ENCODE peak calls at places on chromosomes 13 and 19, in seven cellular contexts. O is breast epithelium, G is A549, V is endothelial cell of umbilical vein, S is stomach, L is suprapubic skin, W is transverse colon. R is an unnamed sample.
A peak's percentile ranks its signal among the peaks of the same experiment; 100 is the strongest.

GRCh38 chr19:289651-290538 is 1.3 kb downstream of the PLPP2 start:
- DNase-seq in V (peak; percentile 35), L (no peak), W (peak; percentile 84), S (peak; percentile 87), O (peak; percentile 86), G (peak; percentile 86), R (no peak)

GRCh38 chr19:51458051-51458645 is at the start of gene SIGLEC8:
- DNase-seq in W (no peak), V (no peak), O (no peak), G (no peak), L (no peak), S (peak; percentile 17), R (no peak)

GRCh38 chr19:35715981-35716734 is 1.6 kb upstream of the KMT2B start:
- DNase-seq in O (no peak), S (peak; percentile 66), G (peak; percentile 30), W (no peak), L (no peak), V (no peak), R (peak; percentile 80)

GRCh38 chr19:32388393-32388724 is 17.2 kb upstream of the DPY19L3 start:
- DNase-seq in L (no peak), O (no peak), S (no peak), W (no peak), G (no peak), V (no peak), R (no peak)

GRCh38 chr13:105538346-105538745 is 997.1 kb downstream of the EFNB2 start:
- DNase-seq in L (no peak), W (no peak), V (no peak), S (no peak), O (no peak), G (no peak), R (no peak)

GRCh38 chr13:20544186-20544914 is 18.7 kb upstream of the CRYL1 start:
- DNase-seq in O (no peak), S (no peak), W (no peak), V (no peak), G (no peak), L (no peak), R (no peak)

GRCh38 chr13:113746143-113746525 is 12.9 kb upstream of the TMEM255B start:
- DNase-seq in W (peak; percentile 52), L (no peak), V (no peak), G (peak; percentile 22), O (no peak), S (no peak), R (no peak)

GRCh38 chr13:102002271-102002670 is 399.6 kb downstream of the FGF14 start:
- DNase-seq in L (no peak), V (no peak), W (no peak), S (no peak), O (no peak), G (no peak), R (no peak)

GRCh38 chr13:81929988-81930387 is 1589.1 kb upstream of the SPRY2 start:
- DNase-seq in G (peak; percentile 29), V (peak; percentile 43), S (no peak), O (no peak), L (no peak), W (no peak), R (no peak)

GRCh38 chr19:12778020-12778904 is 2.9 kb upstream of the HOOK2 start:
- DNase-seq in G (peak; percentile 78), W (peak; percentile 78), S (peak; percentile 79), L (peak; percentile 90), O (peak; percentile 86), V (peak; percentile 73), R (peak; percentile 82)

DNA sequence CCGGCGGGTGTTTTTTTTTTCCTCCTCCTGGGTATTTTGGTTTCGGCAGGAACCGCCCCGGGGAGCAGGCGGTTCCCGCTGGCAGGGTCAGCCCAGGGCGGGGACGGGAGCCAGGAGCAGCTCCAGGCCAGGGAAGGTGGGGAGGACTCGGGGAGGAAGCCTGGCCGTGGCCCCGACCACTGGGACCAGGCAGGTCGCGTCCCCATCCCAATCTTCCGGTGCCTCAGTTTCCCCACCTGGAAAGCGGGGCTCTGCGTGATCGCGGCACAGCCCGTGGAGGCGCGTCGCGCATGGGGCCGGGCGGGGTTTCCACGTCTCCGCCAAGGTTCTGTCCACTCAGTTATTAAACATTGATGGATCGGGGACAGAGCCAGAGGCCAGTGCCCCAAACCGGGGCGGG is 34.8 kb downstream of the IL12RB1 start:
- DNase-seq in L (no peak), S (peak; percentile 64), G (no peak), O (no peak), V (no peak), W (no peak), R (peak; percentile 86)
- H3K4me3 ChIP-seq in L (peak overlapping the region; percentile 6), S (peak overlapping the region; percentile 37), G (no peak overlapping the region), O (peak overlapping the region; percentile 30), V (no peak overlapping the region), W (no peak overlapping the region), R (peak overlapping the region; percentile 47)

GRCh38 chr19:18903146-18904056 is 7.4 kb upstream of the CERS1 start:
- DNase-seq in S (no peak), O (no peak), W (no peak), V (no peak), L (peak; percentile 51), G (no peak), R (peak; percentile 46)
- TF ChIP-seq POLR2A in S (no peak), O (no peak), W (no peak), V (no peak), L (no peak), G (no peak), R (no peak)

DNA sequence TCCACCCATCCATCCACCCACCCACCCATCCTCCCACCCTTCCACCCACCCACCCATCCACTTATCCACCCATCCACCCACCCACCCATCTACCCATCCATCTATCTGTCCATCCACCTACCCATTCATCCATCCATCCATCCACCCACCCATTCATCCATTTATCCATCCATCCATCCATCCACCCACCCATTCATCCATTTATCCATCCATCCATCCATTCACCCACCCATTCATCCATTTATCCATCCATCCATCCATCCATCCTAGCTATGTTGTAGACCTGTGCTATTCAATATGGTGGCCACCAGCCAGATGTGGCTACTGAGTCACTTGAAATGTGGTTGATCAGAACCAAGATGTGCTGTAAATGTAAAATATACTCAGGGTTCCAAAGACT is 5.1 kb downstream of the CAMSAP3 start:
- DNase-seq in O (no peak), W (no peak), L (no peak), S (no peak), G (no peak), V (no peak), R (no peak)
- H3K4me3 ChIP-seq in O (no peak overlapping the region), W (no peak overlapping the region), L (no peak overlapping the region), S (no peak overlapping the region), G (no peak overlapping the region), V (no peak overlapping the region), R (no peak overlapping the region)

GRCh38 chr19:39846176-39846677 is at the start of gene FBL:
- DNase-seq in S (peak; percentile 99), V (peak; percentile 92), L (peak; percentile 98), O (peak; percentile 90), G (peak; percentile 96), W (peak; percentile 98), R (peak; percentile 98)
- TF ChIP-seq POLR2A in S (no peak), V (peak; percentile 78), L (peak; percentile 27), O (peak; percentile 38), G (peak; percentile 99), W (peak; percentile 55), R (peak; percentile 70)